ENCODE peak calls at places on chromosomes 16 and 17, in ten cellular contexts. D is OCI-LY7, Q is GM04503, S is MV-4-11, K is epithelial cell of prostate, Z is HEK293T, A is iris pigment epithelial cell, E is HCT116, G is SJSA1, W is M059J. B is an unnamed sample.

GRCh38 chr16:51328708-51329107 is 177.6 kb upstream of the SALL1 start:
- DNase-seq in S (no peak), A (no peak), G (no peak), Z (no peak), Q (no peak), E (no peak), W (no peak), K (no peak), D (no peak), B (peak; percentile 9)

GRCh38 chr16:72991211-72991610 is 56.7 kb downstream of the ZFHX3 start:
- DNase-seq in G (no peak), E (no peak), A (no peak), K (no peak), W (peak; percentile 63), S (no peak), Q (no peak), Z (no peak), D (no peak), B (no peak)

GRCh38 chr17:30950189-30950588 is 20.6 kb upstream of the RNF135 start:
- DNase-seq in Q (no peak), D (no peak), W (no peak), G (no peak), K (no peak), A (no peak), E (no peak), Z (no peak), S (no peak), B (no peak)

GRCh38 chr17:38751144-38751802 is 1.3 kb upstream of the PSMB3 start:
- DNase-seq in W (peak; percentile 46), A (no peak), D (no peak), S (no peak), Z (no peak), K (no peak), G (no peak), Q (no peak), E (no peak), B (no peak)

GRCh38 chr16:4388275-4389021 is 16.8 kb downstream of the VASN start:
- DNase-seq in W (peak; percentile 56), A (no peak), S (no peak), D (no peak), G (peak; percentile 73), K (no peak), Q (no peak), E (no peak), Z (no peak), B (no peak)

GRCh38 chr17:77374170-77374936 is 233.6 kb downstream of the SEC14L1 start:
- DNase-seq in W (no peak), E (no peak), A (peak; percentile 87), S (peak; percentile 52), G (no peak), Z (peak; percentile 90), D (peak; percentile 78), K (no peak), Q (no peak), B (peak; percentile 92)

GRCh38 chr16:24999856-25000447 is 15.2 kb downstream of the ARHGAP17 start:
- DNase-seq in E (no peak), D (no peak), S (no peak), G (no peak), W (peak; percentile 48), K (no peak), Z (no peak), Q (no peak), A (no peak), B (no peak)

GRCh38 chr17:8101721-8102120 is 14.2 kb upstream of the ALOX12B start:
- DNase-seq in S (no peak), Q (no peak), A (no peak), Z (no peak), W (no peak), K (no peak), D (no peak), G (no peak), E (no peak), B (no peak)

GRCh38 chr17:10772425-10773380 is 31.2 kb downstream of the TMEM238L start:
- DNase-seq in A (peak; percentile 24), G (no peak), D (peak; percentile 24), Q (no peak), Z (peak; percentile 30), S (peak; percentile 68), K (no peak), W (no peak), E (peak; percentile 26), B (peak; percentile 7)

GRCh38 chr17:44400226-44400847 is 10.9 kb upstream of the ITGA2B start:
- DNase-seq in Q (no peak), G (no peak), Z (no peak), K (no peak), E (peak; percentile 12), W (peak; percentile 29), D (peak; percentile 23), S (peak; percentile 25), A (peak; percentile 50), B (peak; percentile 45)

GRCh38 chr17:59378621-59379194 is 47.3 kb downstream of the YPEL2 start:
- DNase-seq in K (no peak), G (peak; percentile 68), W (peak; percentile 66), S (no peak), D (no peak), Z (no peak), E (no peak), Q (peak; percentile 80), A (peak; percentile 89), B (peak; percentile 91)

GRCh38 chr17:44257815-44258750 is 9.9 kb downstream of the SLC4A1 start:
- DNase-seq in S (no peak), Q (no peak), D (no peak), Z (no peak), K (no peak), G (no peak), E (no peak), W (no peak), A (no peak), B (no peak)

GRCh38 chr17:80800775-80801391 is 190.8 kb upstream of the CHMP6 start:
- DNase-seq in A (no peak), G (no peak), K (no peak), S (no peak), W (no peak), Z (no peak), Q (no peak), E (no peak), D (no peak), B (no peak)

GRCh38 chr16:73002836-73003235 is 45.1 kb downstream of the ZFHX3 start:
- DNase-seq in G (no peak), D (no peak), K (no peak), E (no peak), Q (no peak), Z (no peak), S (no peak), W (no peak), A (peak; percentile 29), B (no peak)

GRCh38 chr17:18963126-18964017 is 11.4 kb downstream of the SLC5A10 start:
- DNase-seq in E (no peak), S (no peak), G (no peak), W (peak; percentile 56), A (no peak), Z (no peak), K (no peak), D (no peak), Q (no peak), B (no peak)

GRCh38 chr16:50282010-50282538 is 15.7 kb downstream of the ADCY7 start:
- DNase-seq in A (peak; percentile 69), Z (no peak), D (peak; percentile 93), G (no peak), Q (no peak), K (no peak), E (no peak), W (no peak), S (peak; percentile 99), B (peak; percentile 54)

GRCh38 chr16:88883117-88883895 is 16.8 kb upstream of the PABPN1L start:
- DNase-seq in Q (no peak), E (no peak), G (no peak), S (no peak), A (no peak), W (no peak), D (no peak), K (no peak), Z (no peak), B (no peak)

GRCh38 chr17:81164464-81165245 is 652 bp upstream of the PVALEF start:
- DNase-seq in K (no peak), A (no peak), S (no peak), Z (no peak), E (no peak), D (no peak), Q (no peak), G (no peak), W (no peak), B (no peak)

GRCh38 chr17:75891605-75892555 is 4.9 kb downstream of the TRIM65 start:
- DNase-seq in Z (no peak), G (no peak), D (no peak), A (no peak), Q (no peak), E (no peak), W (no peak), S (no peak), K (no peak), B (no peak)

GRCh38 chr17:31299624-31300023 is 2.6 kb upstream of the OMG start:
- DNase-seq in G (no peak), Z (no peak), A (no peak), Q (no peak), D (no peak), W (no peak), K (no peak), E (no peak), S (no peak), B (no peak)

GRCh38 chr17:6753006-6753445 is 2.8 kb upstream of the XAF1 start:
- DNase-seq in D (peak; percentile 5), Z (no peak), G (peak; percentile 96), A (peak; percentile 87), Q (peak; percentile 59), K (no peak), E (no peak), W (peak; percentile 96), S (peak; percentile 89), B (peak; percentile 95)

GRCh38 chr16:72443809-72444208 is 271.9 kb upstream of the PMFBP1 start:
- DNase-seq in Q (no peak), G (no peak), W (no peak), D (no peak), A (no peak), S (no peak), Z (no peak), E (no peak), K (no peak), B (no peak)

GRCh38 chr16:4415538-4416199 is 727 bp downstream of the CORO7 start:
- DNase-seq in Q (no peak), S (peak; percentile 91), K (no peak), Z (peak; percentile 37), E (no peak), W (no peak), G (no peak), D (peak; percentile 75), A (no peak), B (no peak)

GRCh38 chr17:68460715-68461114 is 3.4 kb upstream of the WIPI1 start:
- DNase-seq in K (no peak), Z (no peak), E (no peak), G (no peak), A (no peak), S (no peak), D (peak; percentile 51), Q (no peak), W (no peak), B (no peak)

GRCh38 chr16:25700547-25700946 is 8.8 kb downstream of the HS3ST4 start:
- DNase-seq in Q (no peak), G (no peak), W (no peak), Z (no peak), K (no peak), A (no peak), D (no peak), S (no peak), E (no peak), B (no peak)

GRCh38 chr17:57701121-57701520 is 44.0 kb downstream of the CCDC182 start:
- DNase-seq in S (no peak), E (no peak), Q (no peak), G (no peak), A (no peak), W (no peak), K (no peak), Z (no peak), D (no peak), B (no peak)

GRCh38 chr17:49061524-49061943 is 64.3 kb downstream of the IGF2BP1 start:
- DNase-seq in W (peak; percentile 50), S (no peak), E (no peak), A (peak; percentile 31), G (no peak), D (no peak), Q (no peak), Z (no peak), K (no peak), B (peak; percentile 14)

GRCh38 chr17:61943117-61943516 is 15.3 kb upstream of the INTS2 start:
- DNase-seq in Z (no peak), W (no peak), E (no peak), K (no peak), D (no peak), G (no peak), A (no peak), Q (no peak), S (no peak), B (no peak)

B was measured in fibroblast of pulmonary artery.